ENCODE peak calls at places on chromosome 12, in five cellular contexts. F is ovary, S is suprapubic skin, G is upper lobe of right lung, X is spleen. D is an unnamed sample.

GRCh38 chr12:96986883-96987523 is 79.9 kb downstream of the NEDD1 start:
- DNase-seq in S (no peak), X (no peak), G (no peak), F (no peak), D (no peak)

GRCh38 chr12:720231-720941 is 32.0 kb upstream of the WNK1 start:
- DNase-seq in S (no peak), F (no peak), G (no peak), X (no peak), D (no peak)

GRCh38 chr12:40693503-40693863 is 1.2 kb downstream of the CNTN1 start:
- DNase-seq in G (no peak), F (peak), S (peak), X (no peak), D (no peak)

GRCh38 chr12:19654630-19655384 is 215.5 kb downstream of the AEBP2 start:
- DNase-seq in F (no peak), X (no peak), S (no peak), G (no peak), D (no peak)

GRCh38 chr12:101779626-101780025 is 40.4 kb upstream of the SYCP3 start:
- DNase-seq in X (no peak), S (no peak), G (no peak), F (no peak), D (no peak)

GRCh38 chr12:111599459-111600295 is 562 bp upstream of the ATXN2 start:
- DNase-seq in F (peak), S (peak), G (peak), X (peak), D (peak)

GRCh38 chr12:122072031-122072970 is 6.3 kb upstream of the MLXIP start:
- DNase-seq in G (no peak), F (peak), S (no peak), X (no peak), D (no peak)

GRCh38 chr12:70576341-70577282 is 60.6 kb downstream of the PTPRB start:
- DNase-seq in G (no peak), X (no peak), S (no peak), F (no peak), D (no peak)

GRCh38 chr12:18476866-18477265 is 215.5 kb downstream of the PIK3C2G start:
- DNase-seq in F (no peak), S (no peak), X (no peak), G (no peak), D (no peak)

GRCh38 chr12:120230326-120230973 is 29.5 kb upstream of the RPLP0 start:
- DNase-seq in X (no peak), G (no peak), F (peak), S (no peak), D (no peak)

GRCh38 chr12:95700316-95700785 is 90.2 kb downstream of the NTN4 start:
- DNase-seq in X (no peak), S (no peak), F (no peak), G (no peak), D (no peak)

GRCh38 chr12:122368361-122369073 is 54.0 kb downstream of the CLIP1 start:
- DNase-seq in F (no peak), G (no peak), S (no peak), X (no peak), D (no peak)

GRCh38 chr12:4438834-4439596 is 6.6 kb downstream of the FGF6 start:
- DNase-seq in S (no peak), F (no peak), G (no peak), X (no peak), D (peak)

GRCh38 chr12:124399622-124400021 is 104.7 kb downstream of the RFLNA start:
- DNase-seq in G (no peak), X (no peak), F (peak), S (no peak), D (no peak)

GRCh38 chr12:12945591-12945990 is 6.4 kb downstream of the GPRC5D start:
- DNase-seq in X (no peak), F (no peak), S (no peak), G (no peak), D (no peak)

GRCh38 chr12:127987199-127987901 is 279.6 kb upstream of the TMEM132C start:
- DNase-seq in X (no peak), G (no peak), S (no peak), F (no peak), D (no peak)

GRCh38 chr12:23493690-23494101 is 455.8 kb downstream of the SOX5 start:
- DNase-seq in F (no peak), S (no peak), G (no peak), X (no peak), D (no peak)

GRCh38 chr12:85784096-85784720 is 52.0 kb downstream of the RASSF9 start:
- DNase-seq in G (no peak), F (no peak), S (no peak), X (no peak), D (no peak)

GRCh38 chr12:45561488-45561887 is 168.0 kb upstream of the ARID2 start:
- DNase-seq in S (no peak), F (no peak), G (no peak), X (no peak), D (no peak)

GRCh38 chr12:120955232-120955631 is 23.1 kb upstream of the HNF1A start:
- DNase-seq in S (no peak), X (no peak), G (no peak), F (no peak), D (no peak)

GRCh38 chr12:115584156-115584555 is 693.3 kb downstream of the MED13L start:
- DNase-seq in X (no peak), S (no peak), G (no peak), F (no peak), D (no peak)

GRCh38 chr12:60100150-60100549 is 504.3 kb downstream of the SLC16A7 start:
- DNase-seq in S (no peak), G (no peak), X (no peak), F (no peak), D (no peak)

GRCh38 chr12:3606101-3606500 is 115.1 kb downstream of the PRMT8 start:
- DNase-seq in S (no peak), F (no peak), G (peak), X (peak), D (no peak)

GRCh38 chr12:10235761-10236631 is 23.3 kb downstream of the GABARAPL1 start:
- DNase-seq in G (no peak), S (no peak), X (no peak), F (peak), D (no peak)

GRCh38 chr12:71431991-71432390 is 7.6 kb upstream of the LGR5 start:
- DNase-seq in F (no peak), X (no peak), S (no peak), G (no peak), D (no peak)

GRCh38 chr12:24909667-24910066 is 39.2 kb downstream of the BCAT1 start:
- DNase-seq in X (no peak), G (no peak), S (peak), F (no peak), D (no peak)

GRCh38 chr12:25994252-25994651 is 35.8 kb downstream of the RASSF8 start:
- DNase-seq in F (no peak), S (no peak), X (no peak), G (no peak), D (no peak)

GRCh38 chr12:94149781-94150482 is 1.6 kb downstream of the PLXNC1 start:
- DNase-seq in X (no peak), G (peak), S (peak), F (peak), D (no peak)

GRCh38 chr12:4148418-4149056 is 125.0 kb upstream of the CCND2 start:
- DNase-seq in X (peak), S (no peak), F (no peak), G (peak), D (peak)

GRCh38 chr12:93390025-93390424 is 12.3 kb downstream of the NUDT4 start:
- DNase-seq in G (no peak), F (no peak), S (no peak), X (no peak), D (no peak)

GRCh38 chr12:58452546-58452945 is 467.8 kb downstream of the LRIG3 start:
- DNase-seq in G (no peak), F (no peak), S (no peak), X (no peak), D (no peak)

GRCh38 chr12:76310110-76310509 is 38.1 kb downstream of the BBS10 start:
- DNase-seq in X (no peak), F (no peak), S (no peak), G (no peak), D (no peak)

GRCh38 chr12:53938276-53939140 is at the start of gene HOXC13:
- DNase-seq in F (no peak), X (no peak), S (peak), G (peak), D (no peak)

GRCh38 chr12:40225337-40225983 is 663 bp downstream of the LRRK2 start:
- DNase-seq in G (no peak), F (no peak), S (no peak), X (no peak), D (no peak)

GRCh38 chr12:106331594-106331993 is 26.0 kb upstream of the POLR3B start:
- DNase-seq in X (no peak), F (no peak), G (no peak), S (no peak), D (no peak)

GRCh38 chr12:106329231-106329985 is 26.9 kb downstream of the TCP11L2 start:
- DNase-seq in F (no peak), X (no peak), S (no peak), G (no peak), D (no peak)

GRCh38 chr12:106332536-106332935 is 25.0 kb upstream of the POLR3B start:
- DNase-seq in X (no peak), G (no peak), F (no peak), S (no peak), D (no peak)

GRCh38 chr12:106327256-106327852 is 24.8 kb downstream of the TCP11L2 start:
- DNase-seq in X (no peak), S (no peak), G (no peak), F (no peak), D (no peak)

GRCh38 chr12:106328735-106329134 is 26.2 kb downstream of the TCP11L2 start:
- DNase-seq in S (no peak), G (no peak), F (no peak), X (no peak), D (no peak)
- H3K27ac ChIP-seq in S (peak), G (no peak), F (no peak), X (no peak), D (no peak)

GRCh38 chr12:14842315-14842714 is 1.0 kb downstream of the ART4 start:
- DNase-seq in F (no peak), G (no peak), S (no peak), X (no peak), D (no peak)

GRCh38 chr12:14843425-14843887 is at the start of gene ART4:
- DNase-seq in G (no peak), X (peak), S (no peak), F (no peak), D (no peak)

GRCh38 chr12:14839262-14839661 is 4.1 kb downstream of the ART4 start:
- DNase-seq in G (no peak), F (no peak), X (no peak), S (no peak), D (no peak)

GRCh38 chr12:14840616-14841015 is 2.7 kb downstream of the ART4 start:
- DNase-seq in S (no peak), F (no peak), X (no peak), G (no peak), D (no peak)

GRCh38 chr12:14841761-14842160 is 1.6 kb downstream of the ART4 start:
- DNase-seq in S (peak), F (no peak), G (no peak), X (no peak), D (peak)
- H3K4me3 ChIP-seq in S (no peak), F (no peak), G (peak), X (peak), D (peak)

DNA sequence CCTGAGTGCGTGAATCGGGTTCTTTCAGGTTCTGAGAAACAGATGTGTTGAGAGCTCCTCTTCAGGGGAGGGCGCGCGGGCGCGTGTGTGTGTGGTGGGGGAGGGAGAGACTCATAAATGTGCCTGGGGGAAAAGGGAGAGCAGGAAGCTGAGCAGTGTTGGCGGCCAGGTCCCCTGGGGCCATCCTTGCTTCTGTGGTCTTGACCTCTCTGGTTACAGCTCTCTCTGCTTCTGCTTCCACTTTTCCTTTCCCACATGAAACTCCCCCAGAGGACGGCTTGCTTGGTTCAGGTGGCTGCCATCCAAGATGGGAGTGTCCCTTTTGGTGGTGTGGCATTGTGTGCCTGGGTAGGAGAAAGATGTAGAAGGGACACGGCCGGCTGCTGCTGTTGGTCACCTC is 4.2 kb downstream of the ATG101 start:
- DNase-seq in S (no peak), X (peak), F (peak), G (no peak), D (no peak)
- H3K27ac ChIP-seq in S (no peak), X (no peak), F (no peak), G (peak), D (no peak)

GRCh38 chr12:89339531-89339930 is 12.8 kb downstream of the DUSP6 start:
- DNase-seq in F (no peak), G (no peak), S (no peak), X (no peak), D (no peak)
- H3K4me3 ChIP-seq in F (no peak), G (no peak), S (no peak), X (no peak), D (no peak)

D was measured in coronary artery.